ENCODE peak calls at places on chromosomes 7 and 10, in eight cellular contexts. E is HCT116, J is ovary, Y is body of pancreas, B is esophagus muscularis mucosa, X is A549, N is heart left ventricle, M is IMR-90. O is an unnamed sample.

GRCh38 chr10:75189266-75190096 is 21.1 kb upstream of the VDAC2 start:
- DNase-seq in E (no peak), J (no peak), Y (no peak), B (no peak), X (no peak), N (no peak), M (no peak), O (no peak)

GRCh38 chr7:77800730-77801129 is 2.2 kb downstream of the PHTF2 start:
- DNase-seq in E (no peak), J (no peak), Y (no peak), B (no peak), X (no peak), N (no peak), M (no peak), O (no peak)

GRCh38 chr10:55163388-55163972 is 362.4 kb upstream of the PCDH15 start:
- DNase-seq in E (no peak), J (no peak), Y (no peak), B (no peak), X (no peak), N (no peak), M (no peak), O (no peak)

GRCh38 chr7:69476416-69476815 is 121.9 kb upstream of the AUTS2 start:
- DNase-seq in E (no peak), J (no peak), Y (no peak), B (no peak), X (no peak), N (no peak), M (no peak), O (no peak)

GRCh38 chr7:47940482-47941001 is 7.7 kb downstream of the PKD1L1 start:
- DNase-seq in E (no peak), J (no peak), Y (no peak), B (no peak), X (no peak), N (peak), M (peak), O (no peak)

GRCh38 chr7:38840736-38841460 is 68.1 kb downstream of the VPS41 start:
- DNase-seq in E (no peak), J (no peak), Y (no peak), B (no peak), X (no peak), N (no peak), M (peak), O (no peak)

GRCh38 chr7:12809476-12809875 is 122.0 kb downstream of the ARL4A start:
- DNase-seq in E (no peak), J (no peak), Y (no peak), B (no peak), X (no peak), N (no peak), M (no peak), O (no peak)

GRCh38 chr7:131164025-131164899 is 163.4 kb upstream of the MKLN1 start:
- DNase-seq in E (peak), J (no peak), Y (no peak), B (no peak), X (peak), N (no peak), M (peak), O (no peak)

GRCh38 chr7:87853237-87853864 is 22.8 kb downstream of the SLC25A40 start:
- DNase-seq in E (no peak), J (no peak), Y (no peak), B (no peak), X (no peak), N (no peak), M (peak), O (no peak)

GRCh38 chr7:14219125-14219524 is 229.7 kb upstream of the ETV1 start:
- DNase-seq in E (no peak), J (no peak), Y (no peak), B (no peak), X (no peak), N (no peak), M (no peak), O (no peak)

GRCh38 chr10:58189269-58189668 is 78.4 kb downstream of the IPMK start:
- DNase-seq in E (no peak), J (no peak), Y (no peak), B (no peak), X (peak), N (no peak), M (peak), O (no peak)

GRCh38 chr7:88985309-88985708 is 189.8 kb upstream of the TEX47 start:
- DNase-seq in E (no peak), J (no peak), Y (no peak), B (no peak), X (no peak), N (no peak), M (no peak), O (no peak)

GRCh38 chr10:84114088-84114667 is 25.1 kb upstream of the GHITM start:
- DNase-seq in E (no peak), J (no peak), Y (no peak), B (no peak), X (peak), N (no peak), M (no peak), O (no peak)

GRCh38 chr7:149885191-149886017 is 11.6 kb downstream of the ATP6V0E2 start:
- DNase-seq in E (no peak), J (no peak), Y (no peak), B (peak), X (no peak), N (peak), M (no peak), O (no peak)

GRCh38 chr10:92323079-92323478 is 32.1 kb downstream of the MARCHF5 start:
- DNase-seq in E (no peak), J (no peak), Y (no peak), B (no peak), X (no peak), N (no peak), M (no peak), O (no peak)

GRCh38 chr10:92328999-92329398 is 38.0 kb downstream of the MARCHF5 start:
- DNase-seq in E (peak), J (no peak), Y (no peak), B (no peak), X (peak), N (no peak), M (no peak), O (no peak)

GRCh38 chr10:92327445-92328433 is 36.8 kb downstream of the MARCHF5 start:
- DNase-seq in E (no peak), J (no peak), Y (no peak), B (no peak), X (no peak), N (no peak), M (no peak), O (no peak)
- TF ChIP-seq CTCF in E (no peak), J (no peak), Y (no peak), B (no peak), X (no peak), N (no peak), M (no peak), O (no peak)

GRCh38 chr10:3484306-3485187 is 300.5 kb downstream of the KLF6 start:
- DNase-seq in E (no peak), J (no peak), Y (no peak), B (no peak), X (no peak), N (no peak), M (peak), O (no peak)

GRCh38 chr10:3482200-3482993 is 302.6 kb downstream of the KLF6 start:
- DNase-seq in E (peak), J (peak), Y (peak), B (no peak), X (peak), N (peak), M (peak), O (peak)

GRCh38 chr10:3487228-3487627 is 297.8 kb downstream of the KLF6 start:
- DNase-seq in E (no peak), J (no peak), Y (no peak), B (no peak), X (no peak), N (no peak), M (no peak), O (no peak)

GRCh38 chr10:3486346-3487065 is 298.5 kb downstream of the KLF6 start:
- DNase-seq in E (peak), J (no peak), Y (peak), B (no peak), X (peak), N (no peak), M (peak), O (peak)

GRCh38 chr10:3485287-3485686 is 299.7 kb downstream of the KLF6 start:
- DNase-seq in E (no peak), J (no peak), Y (no peak), B (no peak), X (no peak), N (no peak), M (no peak), O (no peak)
- TF ChIP-seq POLR2A in E (no peak), J (no peak), Y (no peak), B (no peak), X (no peak), N (no peak), M (no peak), O (no peak)

GRCh38 chr10:124388476-124388822 is 30.3 kb downstream of the OAT start:
- DNase-seq in E (no peak), J (no peak), Y (no peak), B (no peak), X (no peak), N (no peak), M (no peak), O (no peak)

GRCh38 chr10:124385627-124386185 is 33.0 kb downstream of the OAT start:
- DNase-seq in E (no peak), J (no peak), Y (no peak), B (no peak), X (no peak), N (no peak), M (no peak), O (no peak)

GRCh38 chr10:124388823-124389612 is 29.7 kb downstream of the OAT start:
- DNase-seq in E (peak), J (peak), Y (peak), B (peak), X (peak), N (peak), M (peak), O (peak)

GRCh38 chr10:124386186-124387077 is 32.3 kb downstream of the OAT start:
- DNase-seq in E (no peak), J (no peak), Y (no peak), B (no peak), X (no peak), N (no peak), M (no peak), O (peak)

DNA sequence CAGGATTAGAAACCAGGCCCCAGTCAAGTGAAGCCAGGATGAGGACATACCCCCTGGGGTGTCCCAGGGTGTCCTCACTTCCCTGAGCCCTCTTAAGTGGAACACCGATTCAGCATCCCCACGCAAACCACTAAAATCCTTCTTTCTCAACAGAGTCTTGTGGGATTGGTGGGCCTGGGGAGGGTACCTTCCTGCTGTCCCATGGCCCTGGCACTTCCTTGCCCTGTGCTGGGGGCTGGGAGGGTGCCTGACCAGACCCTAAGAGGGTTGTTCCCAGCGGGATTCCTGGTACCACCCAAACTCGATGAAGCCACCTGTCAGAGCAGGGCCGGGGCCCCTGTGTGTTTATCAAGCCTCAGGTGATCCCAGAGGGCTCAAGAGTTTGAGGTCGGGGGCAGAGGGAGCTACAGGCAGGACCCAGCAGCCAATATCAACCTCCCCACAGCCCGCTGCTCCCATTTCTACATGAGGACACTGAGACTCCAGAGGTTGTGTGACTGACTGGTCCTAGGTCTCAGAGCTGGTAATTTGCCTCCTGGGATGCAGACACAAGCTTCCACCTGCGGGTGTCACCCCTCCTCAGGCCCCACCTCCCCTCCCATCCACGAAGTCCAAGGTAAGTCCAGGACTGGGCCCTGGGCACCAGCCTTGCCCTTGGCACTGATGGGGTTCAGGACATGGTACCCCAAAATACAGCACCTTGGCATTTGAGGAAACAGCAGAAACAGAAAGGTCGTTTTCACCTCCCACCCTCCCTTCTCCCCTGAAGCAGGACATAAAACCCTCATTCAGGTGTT is 31.4 kb downstream of the OAT start:
- DNase-seq in E (no peak), J (no peak), Y (no peak), B (no peak), X (peak), N (no peak), M (no peak), O (peak)
- TF ChIP-seq CTCF in E (peak), J (no peak), Y (no peak), B (no peak), X (no peak), N (no peak), M (no peak), O (no peak)

GRCh38 chr7:151242181-151243044 is 6.1 kb downstream of the SMARCD3 start:
- DNase-seq in E (no peak), J (no peak), Y (no peak), B (no peak), X (no peak), N (no peak), M (no peak), O (no peak)
- TF ChIP-seq POLR2A in E (no peak), J (no peak), Y (no peak), B (no peak), X (no peak), N (no peak), M (no peak), O (no peak)

DNA sequence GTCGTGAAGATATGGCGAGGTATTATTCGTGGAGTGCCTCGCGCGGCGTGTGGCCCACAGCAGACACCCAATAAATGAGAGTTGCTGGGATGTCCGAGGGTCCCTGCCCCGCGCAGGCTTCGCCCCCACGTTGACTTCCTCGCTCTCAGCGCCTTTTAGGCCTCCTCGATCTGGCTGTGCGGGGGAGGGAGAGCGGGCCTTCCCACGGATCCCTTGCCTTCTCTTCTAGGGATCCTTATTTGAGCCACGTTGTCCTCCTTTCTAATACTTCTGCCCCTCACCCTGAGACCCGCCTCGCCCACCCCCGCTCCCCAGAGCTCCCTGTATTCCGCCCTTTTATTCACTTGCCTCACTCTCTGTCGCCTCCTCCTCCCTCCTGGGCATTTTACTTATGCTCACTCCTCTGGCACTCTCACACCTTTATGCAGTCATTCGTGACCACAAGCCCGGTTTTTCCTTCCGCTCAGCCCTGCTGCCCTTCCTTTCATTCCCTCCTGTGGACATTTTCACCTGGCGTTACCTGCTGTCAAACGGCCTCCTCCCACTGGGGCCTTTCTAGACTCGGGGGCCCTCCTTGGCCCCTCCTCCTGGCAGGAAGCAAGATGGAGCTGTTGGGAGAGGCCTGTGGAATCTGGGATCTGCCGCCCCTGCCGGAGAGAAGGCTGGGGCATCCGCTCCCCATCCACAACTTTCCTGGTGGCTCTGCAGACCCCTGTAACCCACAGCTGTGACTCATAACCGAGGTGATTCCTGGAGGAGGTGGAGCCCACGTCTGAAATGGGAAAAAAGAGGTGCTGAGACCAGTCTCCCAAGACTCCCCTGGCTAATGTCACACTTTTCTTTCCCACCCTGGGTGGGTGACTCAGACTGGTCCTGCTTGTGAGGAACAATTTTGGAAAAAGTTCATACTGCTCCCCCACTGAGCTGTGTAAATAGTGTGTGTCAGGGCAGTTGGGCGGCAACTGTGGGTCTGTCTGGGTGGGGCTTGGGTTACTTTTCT is 1.0 kb downstream of the VCL start:
- DNase-seq in E (peak), J (peak), Y (peak), B (peak), X (peak), N (peak), M (peak), O (peak)
- TF ChIP-seq CTCF in E (no peak), J (peak), Y (peak), B (peak), X (peak), N (peak), M (peak), O (peak)

GRCh38 chr10:3537518-3537917 is 247.5 kb downstream of the KLF6 start:
- DNase-seq in E (no peak), J (no peak), Y (no peak), B (no peak), X (no peak), N (no peak), M (no peak), O (no peak)

GRCh38 chr10:3538291-3538849 is 246.6 kb downstream of the KLF6 start:
- DNase-seq in E (no peak), J (no peak), Y (no peak), B (no peak), X (peak), N (no peak), M (no peak), O (no peak)

GRCh38 chr10:3542185-3542611 is 242.8 kb downstream of the KLF6 start:
- DNase-seq in E (no peak), J (no peak), Y (no peak), B (no peak), X (peak), N (no peak), M (peak), O (no peak)

GRCh38 chr10:3539696-3540383 is 245.2 kb downstream of the KLF6 start:
- DNase-seq in E (no peak), J (no peak), Y (no peak), B (no peak), X (no peak), N (no peak), M (no peak), O (no peak)

GRCh38 chr10:3538850-3539531 is 246.0 kb downstream of the KLF6 start:
- DNase-seq in E (no peak), J (no peak), Y (no peak), B (no peak), X (peak), N (no peak), M (peak), O (peak)
- TF ChIP-seq POLR2A in E (no peak), J (no peak), Y (no peak), B (no peak), X (no peak), N (no peak), M (no peak), O (no peak)

GRCh38 chr10:14200645-14201534 is 129.8 kb downstream of the FRMD4A start:
- DNase-seq in E (no peak), J (no peak), Y (peak), B (no peak), X (peak), N (no peak), M (peak), O (no peak)
- TF ChIP-seq CTCF in E (peak), J (no peak), Y (no peak), B (peak), X (peak), N (no peak), M (peak), O (no peak)

GRCh38 chr7:98997836-98998235 is 119.5 kb downstream of the TRRAP start:
- DNase-seq in E (no peak), J (no peak), Y (no peak), B (no peak), X (no peak), N (no peak), M (no peak), O (no peak)

GRCh38 chr7:98994046-98994944 is 116.0 kb downstream of the TRRAP start:
- DNase-seq in E (no peak), J (no peak), Y (no peak), B (no peak), X (no peak), N (no peak), M (no peak), O (no peak)

GRCh38 chr7:98995111-98995510 is 116.8 kb downstream of the TRRAP start:
- DNase-seq in E (no peak), J (no peak), Y (no peak), B (no peak), X (no peak), N (no peak), M (no peak), O (no peak)

GRCh38 chr7:98995523-98996161 is 117.3 kb downstream of the TRRAP start:
- DNase-seq in E (no peak), J (no peak), Y (no peak), B (no peak), X (no peak), N (no peak), M (no peak), O (no peak)

GRCh38 chr7:98996162-98996552 is 117.8 kb downstream of the TRRAP start:
- DNase-seq in E (no peak), J (no peak), Y (no peak), B (no peak), X (no peak), N (no peak), M (no peak), O (no peak)
- TF ChIP-seq POLR2A in E (no peak), J (no peak), Y (no peak), B (no peak), X (no peak), N (no peak), M (no peak), O (no peak)